ENCODE peak calls at places on chromosomes 5 and 9, in four cellular contexts. S is fibroblast of the aortic adventitia, O is GM04503, D is SHP77 treated with DMSO at 0.1 percent for 48 hours. V is an unnamed sample.

GRCh38 chr9:37957664-37957953 is 53.7 kb upstream of the SLC25A51 start:
- DNase-seq in S (no peak), O (no peak), D (no peak), V (no peak)

GRCh38 chr5:143596824-143597223 is 193.3 kb upstream of the NR3C1 start:
- DNase-seq in S (no peak), O (no peak), D (no peak), V (no peak)

GRCh38 chr5:72402381-72402890 is 82.3 kb downstream of the PTCD2 start:
- DNase-seq in S (peak; percentile 86), O (no peak), D (no peak), V (peak; percentile 61)

GRCh38 chr5:32687167-32687831 is 23.8 kb upstream of the NPR3 start:
- DNase-seq in S (peak; percentile 68), O (no peak), D (peak; percentile 7), V (peak; percentile 43)

GRCh38 chr9:8825600-8826147 is 1026.1 kb upstream of the DMAC1 start:
- DNase-seq in S (peak; percentile 26), O (no peak), D (no peak), V (no peak)

GRCh38 chr5:139065296-139065695 is 132.9 kb downstream of the SIL1 start:
- DNase-seq in S (peak; percentile 72), O (no peak), D (no peak), V (peak; percentile 18)

GRCh38 chr9:89278997-89279739 is 31.8 kb upstream of the CKS2 start:
- DNase-seq in S (peak; percentile 87), O (peak; percentile 15), D (peak; percentile 40), V (peak; percentile 38)

GRCh38 chr5:163281512-163281911 is 155.9 kb upstream of the CCNG1 start:
- DNase-seq in S (no peak), O (no peak), D (no peak), V (no peak)

GRCh38 chr5:174625591-174626365 is 98.6 kb upstream of the MSX2 start:
- DNase-seq in S (no peak), O (no peak), D (no peak), V (no peak)

GRCh38 chr9:134551657-134552348 is 89.8 kb upstream of the COL5A1 start:
- DNase-seq in S (peak; percentile 86), O (peak; percentile 72), D (no peak), V (peak; percentile 96)

GRCh38 chr9:99398241-99398640 is 176.2 kb downstream of the SEC61B start:
- DNase-seq in S (peak; percentile 22), O (no peak), D (no peak), V (no peak)

V was measured in astrocyte.